ENCODE peak calls at places on chromosomes 4 and X, in seven cellular contexts. W is fibroblast of lung; D is lung; A is neural crest cell; Z is NCI-H146; E is stimulated activated naive B cell treated with anti-CD40 and anti-IgM and Interleukin-4, amounts not matched to agents 10 μg/mL and 1 μg/mL and 100 μg/mL, for 72 hours; B is astrocyte of the spinal cord. L is an unnamed sample.

GRCh38 chr4:6526696-6527095 is 48.3 kb upstream of the MAN2B2 start:
- DNase-seq in D (no peak), E (no peak), W (no peak), Z (no peak), A (no peak), B (no peak), L (no peak)

GRCh38 chr4:175422331-175422730 is 389.7 kb downstream of the GPM6A start:
- DNase-seq in D (no peak), Z (no peak), A (no peak), B (peak), E (no peak), W (peak), L (no peak)

GRCh38 chr4:7803992-7804758 is 135.5 kb downstream of the AFAP1 start:
- DNase-seq in B (peak), A (peak), W (peak), Z (peak), E (peak), D (peak), L (peak)

GRCh38 chrX:107654778-107655761 is 26.8 kb downstream of the PRPS1 start:
- DNase-seq in W (peak), D (peak), A (peak), E (peak), Z (peak), B (peak), L (peak)

GRCh38 chr4:153780221-153780620 is 8.7 kb downstream of the SFRP2 start:
- DNase-seq in Z (no peak), D (no peak), W (no peak), E (no peak), B (no peak), A (no peak), L (no peak)

GRCh38 chr4:2304321-2304876 is 42.5 kb upstream of the MXD4 start:
- DNase-seq in B (no peak), Z (no peak), E (no peak), D (peak), W (no peak), A (no peak), L (no peak)

GRCh38 chr4:40550900-40551546 is 78.6 kb downstream of the RBM47 start:
- DNase-seq in B (peak), E (peak), D (peak), W (peak), Z (no peak), A (no peak), L (peak)

GRCh38 chr4:22485751-22486150 is 30.1 kb downstream of the ADGRA3 start:
- DNase-seq in B (peak), Z (peak), A (no peak), D (no peak), W (peak), E (no peak), L (no peak)

GRCh38 chrX:136196691-136197155 is 49.4 kb downstream of the FHL1 start:
- DNase-seq in Z (no peak), W (peak), D (no peak), A (no peak), E (no peak), B (no peak), L (no peak)

GRCh38 chr4:188023682-188024081 is 28.1 kb downstream of the ZFP42 start:
- DNase-seq in B (no peak), E (no peak), Z (no peak), W (peak), D (no peak), A (no peak), L (no peak)

GRCh38 chr4:64729561-64729960 is 320.3 kb upstream of the TECRL start:
- DNase-seq in D (no peak), B (no peak), W (no peak), A (no peak), Z (no peak), E (no peak), L (no peak)

GRCh38 chr4:83212041-83212851 is 72.4 kb downstream of the COQ2 start:
- DNase-seq in E (peak), Z (peak), A (no peak), D (no peak), W (no peak), B (no peak), L (peak)

GRCh38 chr4:94459462-94460161 is 7.9 kb downstream of the PDLIM5 start:
- DNase-seq in Z (no peak), B (no peak), A (no peak), W (no peak), E (no peak), D (no peak), L (no peak)

GRCh38 chr4:124641715-124642380 is 70.7 kb downstream of the ANKRD50 start:
- DNase-seq in A (no peak), D (no peak), Z (no peak), W (peak), E (no peak), B (peak), L (no peak)

GRCh38 chr4:128168701-128169100 is 107.6 kb downstream of the LARP1B start:
- DNase-seq in A (no peak), Z (no peak), D (no peak), W (no peak), E (no peak), B (no peak), L (no peak)

GRCh38 chr4:123977623-123978022 is 581.0 kb downstream of the SPRY1 start:
- DNase-seq in B (no peak), E (no peak), A (no peak), D (no peak), W (peak), Z (no peak), L (no peak)

GRCh38 chr4:141713185-141713584 is 76.8 kb downstream of the IL15 start:
- DNase-seq in Z (no peak), E (no peak), D (no peak), A (no peak), B (no peak), W (peak), L (no peak)

GRCh38 chrX:130594453-130594916 is 192.7 kb downstream of the RBMX2 start:
- DNase-seq in B (no peak), A (no peak), W (no peak), E (no peak), D (no peak), Z (no peak), L (no peak)

GRCh38 chr4:184765473-184766346 is 31.8 kb upstream of the CENPU start:
- DNase-seq in B (no peak), E (no peak), A (no peak), Z (no peak), D (no peak), W (no peak), L (no peak)

GRCh38 chr4:815464-816146 is 10.3 kb downstream of the CPLX1 start:
- DNase-seq in W (no peak), B (no peak), A (no peak), Z (no peak), D (no peak), E (no peak), L (no peak)

GRCh38 chr4:5399790-5400421 is 308.5 kb downstream of the EVC2 start:
- DNase-seq in W (peak), D (no peak), B (peak), Z (peak), A (peak), E (no peak), L (no peak)

GRCh38 chr4:121551881-121552280 is 144.9 kb downstream of the ANXA5 start:
- DNase-seq in D (no peak), A (no peak), Z (no peak), B (no peak), E (no peak), W (peak), L (no peak)

GRCh38 chr4:55312491-55313101 is 33.4 kb upstream of the SRD5A3 start:
- DNase-seq in W (peak), B (peak), A (peak), E (no peak), Z (no peak), D (peak), L (peak)

GRCh38 chr4:113457886-113458285 is 303.7 kb downstream of the CAMK2D start:
- DNase-seq in B (no peak), A (no peak), E (no peak), D (no peak), W (peak), Z (no peak), L (no peak)

GRCh38 chrX:24479924-24480722 is 15.0 kb downstream of the PDK3 start:
- DNase-seq in E (peak), B (no peak), A (no peak), W (no peak), Z (no peak), D (peak), L (peak)

GRCh38 chrX:151019837-151020236 is 36.7 kb downstream of the HMGB3 start:
- DNase-seq in W (peak), Z (no peak), A (no peak), D (no peak), B (no peak), E (no peak), L (no peak)

GRCh38 chrX:80174925-80175574 is 160.5 kb downstream of the TBX22 start:
- DNase-seq in W (no peak), E (no peak), B (no peak), Z (no peak), A (no peak), D (peak), L (no peak)

GRCh38 chrX:149374751-149375150 is 130.4 kb downstream of the IDS start:
- DNase-seq in W (peak), Z (no peak), D (no peak), B (peak), A (no peak), E (no peak), L (no peak)

GRCh38 chr4:123649644-123650356 is 253.2 kb downstream of the SPRY1 start:
- DNase-seq in A (no peak), Z (peak), B (peak), W (peak), E (no peak), D (peak), L (no peak)

GRCh38 chr4:118981839-118982381 is 93.3 kb downstream of the SYNPO2 start:
- DNase-seq in B (peak), Z (peak), W (peak), D (peak), A (peak), E (peak), L (peak)

L was measured in activated CD8-positive, alpha-beta T cell treated with anti-CD3 and anti-CD28 coated beads for 36 hours.